ENCODE peak calls at places on chromosomes 7 and 10, in nine cellular contexts. G is mesothelial cell of epicardium; E is NCI-H187 treated with DMSO at 0.1 percent for 48 hours; J is iPS DF 19.7; Q is hippocampal formation; Y is stimulated activated CD8-positive, alpha-beta memory T cell treated with anti-CD3 and anti-CD28 coated beads, Interleukin-7, amount 100 ng/mL, for 4 hours; K is head of caudate nucleus; L is GM19239; Z is stimulated activated naive CD4-positive, alpha-beta T cell. C is an unnamed sample.

GRCh38 chr7:149354119-149354518 is 92.1 kb downstream of the ZNF783 start:
- DNase-seq in Z (no peak), J (no peak), L (no peak), E (no peak), G (no peak), Y (no peak), K (no peak), Q (peak), C (no peak)

GRCh38 chr10:79206300-79207095 is 137.7 kb downstream of the ZMIZ1 start:
- DNase-seq in Y (no peak), Z (no peak), L (no peak), Q (no peak), K (peak), E (no peak), G (no peak), J (no peak), C (no peak)

GRCh38 chr7:123271231-123271630 is 71.5 kb upstream of the SLC13A1 start:
- DNase-seq in Q (no peak), K (no peak), L (no peak), G (no peak), Z (no peak), E (no peak), J (no peak), Y (no peak), C (no peak)

GRCh38 chr10:93813507-93814465 is 56.0 kb downstream of the LGI1 start:
- DNase-seq in G (no peak), L (no peak), K (peak), J (no peak), Q (peak), Z (no peak), E (no peak), Y (no peak), C (no peak)

GRCh38 chr7:47690902-47691558 is 109.1 kb upstream of the TNS3 start:
- DNase-seq in Y (no peak), E (no peak), Q (no peak), J (no peak), K (no peak), L (no peak), Z (no peak), G (no peak), C (no peak)

GRCh38 chr10:34156781-34157425 is 658.2 kb downstream of the PARD3 start:
- DNase-seq in K (no peak), Z (no peak), E (no peak), Q (no peak), L (no peak), J (no peak), Y (no peak), G (no peak), C (no peak)

GRCh38 chr7:142803901-142804300 is 33.1 kb downstream of the PRSS2 start:
- DNase-seq in Q (no peak), L (no peak), G (no peak), K (no peak), E (no peak), Y (no peak), Z (no peak), J (no peak), C (no peak)

GRCh38 chr10:75547391-75548298 is 116.2 kb downstream of the LRMDA start:
- DNase-seq in E (no peak), G (no peak), Z (no peak), L (no peak), J (no peak), Q (no peak), K (no peak), Y (no peak), C (no peak)

GRCh38 chr7:25028370-25028971 is 48.5 kb upstream of the OSBPL3 start:
- DNase-seq in K (no peak), L (no peak), E (no peak), Y (peak), G (no peak), J (no peak), Q (no peak), Z (no peak), C (peak)

GRCh38 chr7:65980478-65981250 is 1.3 kb downstream of the GUSB start:
- DNase-seq in Q (no peak), Y (peak), K (peak), Z (peak), L (peak), G (no peak), E (no peak), J (no peak), C (no peak)

GRCh38 chr10:92757720-92758119 is 68.0 kb downstream of the HHEX start:
- DNase-seq in E (no peak), Z (no peak), Y (no peak), Q (no peak), G (no peak), J (no peak), L (no peak), K (no peak), C (no peak)

GRCh38 chr7:34162017-34162565 is 256.8 kb downstream of the BMPER start:
- DNase-seq in J (no peak), Z (no peak), Q (no peak), L (no peak), Y (no peak), E (no peak), K (no peak), G (no peak), C (no peak)

GRCh38 chr10:34223658-34224057 is 591.4 kb downstream of the PARD3 start:
- DNase-seq in Z (no peak), K (no peak), Y (no peak), L (no peak), Q (no peak), G (no peak), E (no peak), J (no peak), C (no peak)

GRCh38 chr7:142832452-142832851 is 22.4 kb upstream of the EPHB6 start:
- DNase-seq in G (no peak), J (no peak), Y (no peak), Z (no peak), E (no peak), Q (no peak), L (no peak), K (no peak), C (no peak)

GRCh38 chr7:91949221-91950009 is 8.8 kb downstream of the AKAP9 start:
- DNase-seq in E (no peak), Q (no peak), G (no peak), Z (no peak), K (no peak), Y (no peak), J (no peak), L (no peak), C (no peak)

GRCh38 chr10:123521076-123521475 is 145.1 kb upstream of the GPR26 start:
- DNase-seq in L (no peak), K (no peak), Z (no peak), J (no peak), E (no peak), Y (no peak), G (no peak), Q (no peak), C (no peak)

GRCh38 chr10:15504101-15504840 is 133.2 kb upstream of the FAM171A1 start:
- DNase-seq in L (no peak), Q (no peak), E (no peak), Z (no peak), G (no peak), J (no peak), K (no peak), Y (no peak), C (no peak)

GRCh38 chr7:107027208-107027607 is 17.3 kb upstream of the PRKAR2B start:
- DNase-seq in Z (no peak), E (no peak), G (no peak), K (no peak), Q (no peak), L (no peak), J (no peak), Y (no peak), C (no peak)